ENCODE peak calls at places on chromosomes 16 and 17, in eight cellular contexts. L is stimulated activated CD4-positive, alpha-beta T cell treated with anti-CD3 and anti-CD28 coated beads, Interleukin-1b, Interleukin-23, amount 100 ng/mL, for 1 hour; B is activated CD4-positive, alpha-beta T cell treated with anti-CD3 and anti-CD28 coated beads, Interleukin-2, amount 10 ng/mL, durations not matched to agents 24 days and 14 days; Q is left kidney; C is ACHN; I is neural progenitor cell; H is BJ; K is stromal cell of bone marrow. W is an unnamed sample.

GRCh38 chr16:48542966-48543365 is 67.0 kb downstream of the N4BP1 start:
- DNase-seq in K (no peak), L (no peak), H (no peak), B (no peak), C (no peak), I (no peak), Q (no peak), W (no peak)

GRCh38 chr17:31581491-31581890 is 190.0 kb downstream of the RAB11FIP4 start:
- DNase-seq in L (no peak), C (peak), K (peak), B (no peak), I (no peak), Q (no peak), H (no peak), W (no peak)

GRCh38 chr16:72013888-72014538 is 5.5 kb downstream of the DHODH start:
- DNase-seq in L (no peak), Q (peak), I (peak), B (no peak), C (no peak), H (no peak), K (no peak), W (no peak)

GRCh38 chr16:48810803-48811453 is 200.9 kb upstream of the N4BP1 start:
- DNase-seq in I (peak), C (no peak), L (no peak), Q (no peak), K (no peak), H (no peak), B (no peak), W (no peak)

GRCh38 chr16:76071690-76072089 is 205.5 kb upstream of the CNTNAP4 start:
- DNase-seq in H (no peak), Q (no peak), C (no peak), K (no peak), I (no peak), L (no peak), B (no peak), W (no peak)

GRCh38 chr17:43155666-43156065 is 15.3 kb upstream of the NBR1 start:
- DNase-seq in C (no peak), K (no peak), L (no peak), Q (no peak), H (no peak), B (no peak), I (no peak), W (no peak)

GRCh38 chr16:56116577-56116964 is 74.7 kb upstream of the GNAO1 start:
- DNase-seq in L (no peak), H (no peak), Q (no peak), B (no peak), I (peak), K (no peak), C (no peak), W (no peak)

GRCh38 chr17:65066858-65067257 is 10.3 kb upstream of the GNA13 start:
- DNase-seq in K (no peak), Q (no peak), L (no peak), I (no peak), C (no peak), B (no peak), H (no peak), W (no peak)

GRCh38 chr16:1414532-1415265 is at the start of gene UNKL:
- DNase-seq in H (no peak), Q (peak), K (peak), B (peak), I (peak), L (peak), C (peak), W (no peak)

GRCh38 chr17:54888981-54889380 is 11.7 kb upstream of the TOM1L1 start:
- DNase-seq in Q (no peak), I (no peak), B (no peak), K (no peak), C (no peak), H (no peak), L (no peak), W (no peak)

GRCh38 chr17:17942846-17943245 is 29.4 kb downstream of the TOM1L2 start:
- DNase-seq in B (no peak), H (no peak), Q (no peak), L (no peak), K (no peak), I (no peak), C (no peak), W (no peak)

GRCh38 chr16:88403794-88404581 is 21.2 kb downstream of the ZNF469 start:
- DNase-seq in K (no peak), B (no peak), Q (no peak), H (no peak), C (no peak), I (peak), L (no peak), W (no peak)

GRCh38 chr16:82263456-82264159 is 93.6 kb upstream of the MPHOSPH6 start:
- DNase-seq in L (no peak), K (peak), H (no peak), B (peak), Q (peak), I (peak), C (peak), W (no peak)

GRCh38 chr17:75191584-75191983 is 8.8 kb upstream of the SUMO2 start:
- DNase-seq in B (no peak), L (no peak), I (no peak), Q (peak), C (peak), H (no peak), K (no peak), W (no peak)

GRCh38 chr17:6713130-6713917 is at the start of gene SLC13A5:
- DNase-seq in H (no peak), Q (peak), L (no peak), B (no peak), K (no peak), C (peak), I (peak), W (no peak)

GRCh38 chr16:86761117-86761971 is 183.0 kb downstream of the FOXL1 start:
- DNase-seq in B (peak), K (no peak), I (peak), Q (peak), L (peak), H (peak), C (peak), W (peak)

GRCh38 chr16:2033057-2033911 is 6.6 kb downstream of the NHERF2 start:
- DNase-seq in C (no peak), H (peak), B (no peak), K (peak), I (peak), Q (peak), L (no peak), W (peak)

GRCh38 chr16:74455213-74455612 is 33.9 kb upstream of the CLEC18B start:
- DNase-seq in C (no peak), K (no peak), L (no peak), I (no peak), H (no peak), B (no peak), Q (no peak), W (no peak)